ENCODE peak calls at places on chromosome 22, in seven cellular contexts. C is adrenal gland, S is sigmoid colon, P is lower leg skin, R is heart left ventricle, M is GM12891, F is H54. K is an unnamed sample.

GRCh38 chr22:38569972-38570840 is at the start of gene DMC1:
- DNase-seq in C (peak; percentile 87), S (peak; percentile 98), P (peak; percentile 99), R (peak; percentile 95), M (peak; percentile 93), F (peak; percentile 68), K (peak; percentile 96)

GRCh38 chr22:33986167-33986771 is 66.0 kb upstream of the LARGE1 start:
- DNase-seq in C (no peak), S (no peak), P (no peak), R (no peak), M (peak; percentile 37), F (no peak), K (no peak)

GRCh38 chr22:49212466-49212865 is 615.2 kb downstream of the BRD1 start:
- DNase-seq in C (no peak), S (peak; percentile 17), P (peak; percentile 75), R (peak; percentile 2), M (no peak), F (no peak), K (no peak)

GRCh38 chr22:25282671-25283561 is 63.5 kb downstream of the CRYBB2 start:
- DNase-seq in C (no peak), S (no peak), P (no peak), R (no peak), M (peak; percentile 17), F (no peak), K (no peak)

GRCh38 chr22:46738961-46739870 is 1.2 kb upstream of the CERK start:
- DNase-seq in C (peak; percentile 53), S (no peak), P (peak; percentile 94), R (no peak), M (peak; percentile 52), F (no peak), K (no peak)

GRCh38 chr22:29443861-29444431 is 5.6 kb downstream of the RFPL1 start:
- DNase-seq in C (no peak), S (no peak), P (peak; percentile 40), R (no peak), M (no peak), F (no peak), K (no peak)

GRCh38 chr22:25091449-25091848 is 108.2 kb upstream of the CRYBB3 start:
- DNase-seq in C (no peak), S (no peak), P (no peak), R (no peak), M (no peak), F (no peak), K (no peak)

GRCh38 chr22:45628508-45628907 is 43.1 kb upstream of the ATXN10 start:
- DNase-seq in C (no peak), S (no peak), P (no peak), R (no peak), M (no peak), F (no peak), K (no peak)

GRCh38 chr22:30830907-30831306 is 136.2 kb downstream of the OSBP2 start:
- DNase-seq in C (no peak), S (no peak), P (peak; percentile 76), R (peak; percentile 23), M (no peak), F (peak; percentile 30), K (no peak)

GRCh38 chr22:47202819-47203553 is 440.5 kb downstream of the TBC1D22A start:
- DNase-seq in C (no peak), S (peak; percentile 45), P (peak; percentile 78), R (no peak), M (no peak), F (no peak), K (no peak)

GRCh38 chr22:44453441-44454112 is 44.5 kb downstream of the RTL6 start:
- DNase-seq in C (no peak), S (no peak), P (peak; percentile 54), R (no peak), M (no peak), F (no peak), K (no peak)

GRCh38 chr22:30445438-30445936 is 19.9 kb downstream of the MTFP1 start:
- DNase-seq in C (peak; percentile 61), S (no peak), P (no peak), R (no peak), M (no peak), F (no peak), K (no peak)

GRCh38 chr22:23857606-23858483 is at the start of gene SLC2A11:
- DNase-seq in C (peak; percentile 97), S (peak; percentile 98), P (peak; percentile 98), R (peak; percentile 95), M (peak; percentile 96), F (peak; percentile 94), K (peak; percentile 97)
- TF ChIP-seq POLR2A in C (peak; percentile 88), S (peak; percentile 83), P (no peak), R (peak; percentile 82), M (peak; percentile 69), F (peak; percentile 51), K (peak; percentile 80)

GRCh38 chr22:42072606-42073330 is 1.3 kb upstream of the PHETA2 start:
- DNase-seq in C (no peak), S (no peak), P (peak; percentile 85), R (no peak), M (no peak), F (no peak), K (peak; percentile 26)

GRCh38 chr22:42073568-42074152 is 388 bp upstream of the PHETA2 start:
- DNase-seq in C (no peak), S (no peak), P (peak; percentile 88), R (no peak), M (no peak), F (no peak), K (no peak)

GRCh38 chr22:42068351-42068730 is 2.3 kb downstream of the NAGA start:
- DNase-seq in C (no peak), S (no peak), P (peak; percentile 59), R (no peak), M (no peak), F (no peak), K (no peak)

GRCh38 chr22:42069801-42070516 is 653 bp downstream of the NAGA start:
- DNase-seq in C (no peak), S (no peak), P (peak; percentile 50), R (no peak), M (peak; percentile 38), F (no peak), K (peak; percentile 58)

GRCh38 chr22:42070517-42071422 is at the start of gene NAGA:
- DNase-seq in C (peak; percentile 96), S (peak; percentile 98), P (peak; percentile 99), R (peak; percentile 96), M (peak; percentile 96), F (peak; percentile 90), K (peak; percentile 97)
- TF ChIP-seq POLR2A in C (peak; percentile 92), S (peak; percentile 73), P (no peak), R (peak; percentile 90), M (no peak), F (peak; percentile 59), K (peak; percentile 90)

GRCh38 chr22:41471606-41472005 is 2.7 kb downstream of the ACO2 start:
- DNase-seq in C (no peak), S (no peak), P (no peak), R (no peak), M (no peak), F (no peak), K (no peak)

GRCh38 chr22:41469218-41469851 is 418 bp downstream of the ACO2 start:
- DNase-seq in C (no peak), S (peak; percentile 70), P (no peak), R (peak; percentile 44), M (no peak), F (no peak), K (no peak)

DNA sequence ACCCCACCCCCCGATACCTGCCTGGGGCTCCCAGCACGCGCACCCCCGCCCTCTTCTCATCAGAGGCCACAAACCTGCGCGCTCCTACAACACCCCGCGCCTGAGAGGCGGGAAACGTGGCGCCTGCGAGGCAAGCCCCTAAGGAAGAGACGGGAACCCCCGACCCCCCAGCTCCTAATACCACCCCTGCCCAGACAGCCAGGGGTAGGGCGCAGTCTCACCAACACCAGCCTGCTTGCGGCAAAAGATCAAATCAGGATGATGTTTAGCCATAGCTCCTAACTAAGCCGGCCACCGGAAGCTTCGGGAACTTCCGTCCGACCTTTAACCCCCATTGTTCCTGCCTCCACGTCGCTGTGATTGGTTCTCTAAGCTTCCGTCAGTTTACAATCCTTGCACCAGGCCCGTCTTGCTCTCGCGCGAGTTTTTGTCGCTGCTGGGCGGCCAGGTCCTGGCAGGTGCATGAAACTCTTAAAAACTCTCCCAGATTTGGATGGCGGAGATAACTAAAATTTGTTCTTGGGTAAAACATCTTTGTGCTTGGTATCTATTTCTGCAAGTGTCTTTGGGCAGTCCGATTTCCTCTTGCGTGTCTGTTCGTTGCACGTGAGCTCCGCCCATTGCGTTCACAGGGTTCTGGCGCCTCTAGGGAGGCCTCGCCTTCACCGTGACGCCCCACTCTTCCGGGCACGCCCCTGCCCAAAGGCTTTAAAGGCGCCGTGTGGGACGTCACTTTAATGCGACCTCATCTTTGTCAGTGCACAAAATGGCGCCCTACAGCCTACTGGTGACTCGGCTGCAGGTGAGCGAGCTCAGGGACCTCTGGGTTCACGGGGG is at the start of the genes ACO2 and PHF5A:
- DNase-seq in C (peak; percentile 97), S (peak; percentile 98), P (peak; percentile 100), R (peak; percentile 97), M (peak; percentile 93), F (peak; percentile 76), K (peak; percentile 100)
- TF ChIP-seq POLR2A in C (peak; percentile 77), S (peak; percentile 72), P (no peak), R (peak; percentile 77), M (peak; percentile 61), F (peak; percentile 56), K (peak; percentile 88)

GRCh38 chr22:22526125-22526912 is 6.2 kb upstream of the ZNF280A start:
- DNase-seq in C (no peak), S (no peak), P (peak; percentile 20), R (no peak), M (no peak), F (no peak), K (no peak)

GRCh38 chr22:22527312-22527711 is 7.2 kb upstream of the ZNF280A start:
- DNase-seq in C (no peak), S (no peak), P (peak; percentile 5), R (no peak), M (no peak), F (no peak), K (no peak)

GRCh38 chr22:22533417-22533816 is 13.3 kb upstream of the ZNF280A start:
- DNase-seq in C (no peak), S (no peak), P (no peak), R (no peak), M (no peak), F (no peak), K (no peak)

GRCh38 chr22:22531770-22532546 is 11.9 kb upstream of the ZNF280A start:
- DNase-seq in C (no peak), S (no peak), P (no peak), R (no peak), M (no peak), F (no peak), K (no peak)

GRCh38 chr22:22528780-22529179 is 8.7 kb upstream of the ZNF280A start:
- DNase-seq in C (no peak), S (no peak), P (peak; percentile 37), R (no peak), M (no peak), F (no peak), K (no peak)
- TF ChIP-seq POLR2A in C (no peak), S (no peak), P (no peak), R (no peak), M (no peak), F (no peak), K (no peak)

K was measured in erythroblast.